ENCODE peak calls at places on chromosomes 3 and 15, in six cellular contexts. V is activated T-helper 1 cell treated with Interleukin-2 at 50 U/mL for 16 hours, T is lung microvascular endothelial cell, S is dorsolateral prefrontal cortex, E is GM20000, J is AG20443. F is an unnamed sample.

GRCh38 chr15:94230886-94231727 is at the start of gene MCTP2:
- DNase-seq in J (peak; percentile 77), S (no peak), E (peak; percentile 74), V (peak; percentile 73), T (no peak), F (peak; percentile 72)

GRCh38 chr15:40363611-40364010 is 5.6 kb downstream of the DISP2 start:
- DNase-seq in S (no peak), V (no peak), T (no peak), E (no peak), J (no peak), F (no peak)

GRCh38 chr3:117104792-117105191 is 395.2 kb downstream of the TUSC7 start:
- DNase-seq in T (no peak), V (no peak), S (no peak), J (peak; percentile 18), E (no peak), F (no peak)

GRCh38 chr15:80157215-80157614 is 4.4 kb downstream of the FAH start:
- DNase-seq in E (no peak), S (no peak), J (no peak), T (no peak), V (no peak), F (no peak)

GRCh38 chr15:65092046-65092770 is 15.7 kb downstream of the KBTBD13 start:
- DNase-seq in S (no peak), V (no peak), E (no peak), J (no peak), T (no peak), F (no peak)

GRCh38 chr3:139772539-139773500 is 95.0 kb upstream of the NMNAT3 start:
- DNase-seq in J (peak; percentile 52), V (no peak), S (no peak), T (peak; percentile 2), E (no peak), F (no peak)

GRCh38 chr3:173785004-173785403 is 387.5 kb downstream of the NLGN1 start:
- DNase-seq in S (no peak), E (no peak), J (peak; percentile 10), T (no peak), V (no peak), F (no peak)

GRCh38 chr3:46931631-46932441 is 44.7 kb downstream of the CCDC12 start:
- DNase-seq in V (no peak), J (peak; percentile 58), T (peak; percentile 81), S (no peak), E (peak; percentile 32), F (peak; percentile 65)

GRCh38 chr3:59180006-59180405 is 130.2 kb upstream of the CFAP20DC start:
- DNase-seq in J (no peak), T (no peak), V (no peak), S (no peak), E (no peak), F (no peak)

GRCh38 chr3:146503459-146504202 is 34.3 kb upstream of the PLSCR2 start:
- DNase-seq in T (peak; percentile 72), S (no peak), J (peak; percentile 58), V (no peak), E (peak; percentile 61), F (peak; percentile 49)

GRCh38 chr3:196180346-196180745 is 30.9 kb downstream of the ZDHHC19 start:
- DNase-seq in V (no peak), E (no peak), S (no peak), J (no peak), T (no peak), F (no peak)

GRCh38 chr3:179526989-179527391 is 35.7 kb upstream of the ACTL6A start:
- DNase-seq in S (no peak), J (peak; percentile 59), T (peak; percentile 86), V (no peak), E (no peak), F (no peak)

GRCh38 chr3:28601291-28601690 is 252.7 kb upstream of the AZI2 start:
- DNase-seq in S (no peak), T (no peak), J (no peak), V (no peak), E (no peak), F (no peak)

GRCh38 chr3:44831241-44831640 is 30.5 kb upstream of the TMEM42 start:
- DNase-seq in E (no peak), V (no peak), S (no peak), J (no peak), T (no peak), F (no peak)

GRCh38 chr3:168165390-168166269 is 69.9 kb upstream of the GOLIM4 start:
- DNase-seq in T (peak; percentile 78), J (peak; percentile 73), S (no peak), V (no peak), E (peak; percentile 60), F (peak; percentile 82)

GRCh38 chr3:132537297-132537696 is 59.8 kb upstream of the ACKR4 start:
- DNase-seq in T (no peak), V (no peak), E (no peak), S (no peak), J (no peak), F (no peak)

GRCh38 chr3:35665390-35666055 is 26.2 kb downstream of the ARPP21 start:
- DNase-seq in E (no peak), T (peak; percentile 60), V (no peak), S (no peak), J (no peak), F (no peak)

GRCh38 chr3:184399410-184399809 is 19.6 kb downstream of the CHRD start:
- DNase-seq in J (peak; percentile 93), E (no peak), T (peak; percentile 57), S (no peak), V (no peak), F (no peak)

GRCh38 chr3:14403636-14404395 is 1.4 kb downstream of the SLC6A6 start:
- DNase-seq in J (peak; percentile 51), T (no peak), E (no peak), V (no peak), S (no peak), F (no peak)

GRCh38 chr3:113746955-113747718 is at the start of gene ATP6V1A:
- DNase-seq in V (peak; percentile 61), E (peak; percentile 82), J (peak; percentile 90), T (peak; percentile 17), S (peak; percentile 68), F (peak; percentile 87)

GRCh38 chr3:76436895-76437294 is 603.0 kb upstream of the ROBO2 start:
- DNase-seq in S (no peak), T (no peak), E (no peak), J (peak; percentile 15), V (no peak), F (no peak)

GRCh38 chr3:64653101-64653500 is 34.7 kb downstream of the ADAMTS9 start:
- DNase-seq in T (no peak), V (no peak), J (no peak), E (no peak), S (no peak), F (no peak)

GRCh38 chr3:149299938-149300791 is 33.3 kb downstream of the TM4SF18 start:
- DNase-seq in J (peak; percentile 78), V (no peak), S (no peak), E (no peak), T (peak; percentile 87), F (peak; percentile 52)

GRCh38 chr3:66392966-66393485 is 107.8 kb downstream of the LRIG1 start:
- DNase-seq in T (no peak), S (no peak), V (no peak), E (no peak), J (no peak), F (no peak)

GRCh38 chr3:171249171-171249692 is 211.0 kb downstream of the TNIK start:
- DNase-seq in S (no peak), V (no peak), E (no peak), J (no peak), T (no peak), F (no peak)

GRCh38 chr3:20930034-20930433 is 744.0 kb upstream of the SGO1 start:
- DNase-seq in S (no peak), E (no peak), V (no peak), T (no peak), J (peak; percentile 17), F (peak; percentile 9)

GRCh38 chr3:50587373-50587772 is 18.1 kb downstream of the HEMK1 start:
- DNase-seq in E (no peak), J (peak; percentile 46), S (no peak), V (no peak), T (no peak), F (no peak)

GRCh38 chr15:92117301-92117731 is 263.8 kb downstream of the SLCO3A1 start:
- DNase-seq in V (no peak), J (peak; percentile 25), E (no peak), S (no peak), T (no peak), F (no peak)

GRCh38 chr15:92650256-92650655 is 5.3 kb downstream of the FAM174B start:
- DNase-seq in J (no peak), E (no peak), V (no peak), T (no peak), S (no peak), F (no peak)

GRCh38 chr3:181773921-181774320 is 62.2 kb downstream of the SOX2 start:
- DNase-seq in E (no peak), J (no peak), S (no peak), T (no peak), V (no peak), F (no peak)

GRCh38 chr3:97932387-97932801 is 39.8 kb downstream of the RIOX2 start:
- DNase-seq in J (no peak), S (no peak), E (no peak), T (no peak), V (no peak), F (no peak)

GRCh38 chr15:38252481-38253311 is at the start of gene SPRED1:
- DNase-seq in V (no peak), J (peak; percentile 80), E (peak; percentile 39), T (peak; percentile 69), S (peak; percentile 81), F (peak; percentile 26)

GRCh38 chr15:71592186-71592585 is 218.2 kb upstream of the NR2E3 start:
- DNase-seq in V (no peak), J (no peak), S (no peak), T (no peak), E (no peak), F (no peak)

GRCh38 chr3:72338082-72338941 is 509.9 kb downstream of the SHQ1 start:
- DNase-seq in E (no peak), V (no peak), J (no peak), T (peak; percentile 58), S (no peak), F (no peak)

F was measured in RPMI8226.